ENCODE peak calls at places on chromosomes 2 and 18, in seven cellular contexts. Q is GM13977, S is prostate gland, Z is SW 1271, W is NCI-H2029 treated with DMSO at 0.1 percent for 48 hours, E is cardiac fibroblast, X is transverse colon. V is an unnamed sample.

GRCh38 chr2:42216712-42217111 is 47.6 kb downstream of the EML4 start:
- DNase-seq in S (no peak), X (no peak), Q (no peak), Z (no peak), E (peak), W (no peak), V (no peak)

GRCh38 chr2:39735648-39736047 is 43.4 kb downstream of the THUMPD2 start:
- DNase-seq in S (no peak), Z (no peak), X (no peak), E (peak), W (no peak), Q (no peak), V (no peak)

GRCh38 chr2:8249191-8249590 is 432.7 kb upstream of the ID2 start:
- DNase-seq in Q (no peak), E (no peak), X (no peak), W (no peak), Z (no peak), S (no peak), V (no peak)

GRCh38 chr18:13438507-13439056 is 220.0 kb downstream of the LDLRAD4 start:
- DNase-seq in W (no peak), S (no peak), X (no peak), Q (no peak), E (no peak), Z (no peak), V (no peak)

GRCh38 chr2:220966636-220967035 is 605.5 kb downstream of the EPHA4 start:
- DNase-seq in W (no peak), S (no peak), Z (no peak), E (peak), Q (no peak), X (no peak), V (no peak)

GRCh38 chr2:10282621-10283105 is 20.0 kb upstream of the HPCAL1 start:
- DNase-seq in S (no peak), Z (no peak), E (no peak), X (no peak), W (no peak), Q (no peak), V (no peak)

GRCh38 chr2:238107525-238108422 is 7.6 kb downstream of the ESPNL start:
- DNase-seq in Q (no peak), E (no peak), S (no peak), W (no peak), Z (no peak), X (peak), V (no peak)

GRCh38 chr2:9439536-9439935 is 16.1 kb downstream of the CPSF3 start:
- DNase-seq in X (no peak), E (no peak), Q (no peak), S (no peak), W (no peak), Z (no peak), V (no peak)

GRCh38 chr2:144382848-144383247 is 137.1 kb downstream of the ZEB2 start:
- DNase-seq in W (no peak), X (no peak), E (no peak), S (no peak), Q (peak), Z (no peak), V (no peak)

GRCh38 chr2:154029504-154029903 is 157.8 kb downstream of the GALNT13 start:
- DNase-seq in W (no peak), E (no peak), S (no peak), Q (no peak), X (no peak), Z (no peak), V (no peak)

GRCh38 chr2:233479616-233480489 is 86.7 kb downstream of the USP40 start:
- DNase-seq in W (no peak), X (no peak), Z (no peak), S (no peak), E (no peak), Q (no peak), V (no peak)

GRCh38 chr2:127580167-127581049 is 44.9 kb downstream of the MYO7B start:
- DNase-seq in W (no peak), S (no peak), Q (no peak), E (no peak), X (no peak), Z (no peak), V (no peak)

GRCh38 chr18:7749510-7749981 is 182.4 kb downstream of the PTPRM start:
- DNase-seq in Q (no peak), X (no peak), E (peak), W (no peak), S (no peak), Z (no peak), V (no peak)

GRCh38 chr2:62944362-62944761 is 106.3 kb upstream of the OTX1 start:
- DNase-seq in S (no peak), Q (no peak), X (no peak), E (no peak), Z (no peak), W (no peak), V (no peak)

GRCh38 chr18:57062178-57062577 is 84.7 kb upstream of the BOD1L2 start:
- DNase-seq in Q (no peak), X (no peak), W (no peak), E (no peak), Z (no peak), S (no peak), V (no peak)

GRCh38 chr2:233189032-233189431 is 62.4 kb upstream of the ATG16L1 start:
- DNase-seq in Q (no peak), E (no peak), S (no peak), X (no peak), W (no peak), Z (no peak), V (no peak)

GRCh38 chr2:96114903-96115581 is 1.3 kb downstream of the ADRA2B start:
- DNase-seq in Q (no peak), X (no peak), S (no peak), Z (no peak), W (no peak), E (no peak), V (no peak)

GRCh38 chr2:153068915-153069314 is 350.5 kb downstream of the ARL6IP6 start:
- DNase-seq in Q (no peak), S (no peak), Z (no peak), E (no peak), W (no peak), X (no peak), V (no peak)

GRCh38 chr2:5465859-5466258 is 226.3 kb upstream of the SOX11 start:
- DNase-seq in Z (no peak), X (no peak), S (no peak), E (no peak), Q (no peak), W (no peak), V (no peak)

GRCh38 chr2:103284750-103285149 is 522.9 kb downstream of the TMEM182 start:
- DNase-seq in S (no peak), E (no peak), Z (no peak), Q (no peak), X (no peak), W (no peak), V (no peak)

GRCh38 chr2:128765822-128766221 is 447.2 kb upstream of the HS6ST1 start:
- DNase-seq in S (no peak), X (no peak), Z (no peak), W (no peak), E (no peak), Q (no peak), V (no peak)

GRCh38 chr18:55100817-55101457 is 141.7 kb upstream of the CCDC68 start:
- DNase-seq in E (peak), S (no peak), W (no peak), Z (no peak), Q (no peak), X (no peak), V (no peak)

GRCh38 chr2:26980971-26981370 is 10.5 kb downstream of the MAPRE3 start:
- DNase-seq in W (no peak), S (no peak), Z (no peak), E (no peak), X (no peak), Q (no peak), V (no peak)

GRCh38 chr2:176830362-176830761 is 382.2 kb upstream of the HNRNPA3 start:
- DNase-seq in E (no peak), S (no peak), W (peak), X (no peak), Q (no peak), Z (no peak), V (no peak)

GRCh38 chr18:28267878-28268625 is 91.1 kb upstream of the CDH2 start:
- DNase-seq in Z (no peak), W (no peak), S (no peak), E (peak), X (no peak), Q (no peak), V (no peak)

GRCh38 chr2:200596774-200597173 is 11.0 kb downstream of the AOX1 start:
- DNase-seq in X (no peak), E (no peak), Z (no peak), Q (no peak), W (no peak), S (no peak), V (no peak)

GRCh38 chr2:70143314-70144150 is 47.3 kb downstream of the C2orf42 start:
- DNase-seq in S (peak), Z (peak), X (peak), Q (no peak), E (peak), W (no peak), V (peak)

GRCh38 chr18:57505231-57505630 is 70.1 kb downstream of the ONECUT2 start:
- DNase-seq in X (no peak), Z (no peak), S (no peak), E (no peak), W (no peak), Q (no peak), V (no peak)

GRCh38 chr2:239118675-239119211 is 270.9 kb downstream of the TWIST2 start:
- DNase-seq in X (no peak), W (no peak), Q (peak), E (no peak), S (no peak), Z (no peak), V (no peak)

GRCh38 chr2:112301171-112301584 is 25.8 kb downstream of the ZC3H6 start:
- DNase-seq in X (no peak), W (no peak), Q (no peak), Z (no peak), E (peak), S (no peak), V (no peak)

V was measured in LNCaP clone FGC.